ENCODE peak calls at places on chromosomes 12 and 14, in nine cellular contexts. O is central memory CD4-positive, alpha-beta T cell; C is H4; Y is transverse colon; N is hippocampal formation; F is WTC11; P is DMS 273 treated with DMSO at 0.1 percent for 48 hours; J is AG09309; I is activated CD4-positive, alpha-beta memory T cell treated with anti-CD3 and anti-CD28 coated beads for 36 hours. H is an unnamed sample.

GRCh38 chr14:94355191-94355794 is 32.2 kb upstream of the SERPINA6 start:
- DNase-seq in J (no peak), Y (peak), F (peak), P (peak), I (peak), O (no peak), C (no peak), N (peak), H (peak)

GRCh38 chr14:61517861-61518802 is 177.2 kb upstream of the HIF1A start:
- DNase-seq in J (no peak), P (no peak), N (no peak), Y (peak), F (no peak), I (no peak), O (no peak), C (no peak), H (no peak)

GRCh38 chr12:80282761-80283160 is 161.3 kb upstream of the PTPRQ start:
- DNase-seq in O (no peak), N (no peak), Y (no peak), P (no peak), I (no peak), J (peak), F (no peak), C (no peak), H (no peak)

GRCh38 chr14:36717363-36717762 is 55.7 kb downstream of the PAX9 start:
- DNase-seq in O (no peak), J (no peak), I (no peak), P (no peak), Y (no peak), F (peak), C (no peak), N (no peak), H (no peak)

GRCh38 chr12:1606021-1606622 is 11.7 kb upstream of the FBXL14 start:
- DNase-seq in I (peak), F (peak), C (peak), J (no peak), Y (peak), N (no peak), O (no peak), P (no peak), H (peak)

GRCh38 chr14:78611031-78611430 is 440.9 kb downstream of the NRXN3 start:
- DNase-seq in I (no peak), F (no peak), Y (no peak), P (no peak), C (no peak), O (no peak), N (no peak), J (no peak), H (no peak)

GRCh38 chr14:53458368-53458814 is 305.3 kb upstream of the DDHD1 start:
- DNase-seq in C (peak), P (no peak), O (no peak), N (no peak), J (peak), F (no peak), I (no peak), Y (no peak), H (no peak)

GRCh38 chr12:15886372-15887042 is 4.3 kb downstream of the STRAP start:
- DNase-seq in F (no peak), P (no peak), I (no peak), O (no peak), J (no peak), C (no peak), Y (no peak), N (no peak), H (no peak)

GRCh38 chr12:128784030-128784770 is 39.6 kb downstream of the SLC15A4 start:
- DNase-seq in I (no peak), F (no peak), N (no peak), Y (no peak), J (no peak), P (no peak), C (no peak), O (no peak), H (no peak)